ENCODE peak calls at places on chromosome 1, in nine cellular contexts. R, K, H, N, T, F, I, E and B are unnamed samples.

GRCh38 chr1:159076753-159077656 is at the start of gene AIM2:
- DNase-seq in R (no peak), K (peak), H (peak), N (peak), T (no peak), F (peak), I (no peak), E (peak), B (peak)

GRCh38 chr1:66331641-66332523 is 202.1 kb upstream of the SGIP1 start:
- DNase-seq in R (no peak), K (peak), H (no peak), N (no peak), T (peak), F (no peak), I (peak), E (peak), B (peak)

GRCh38 chr1:65009724-65010420 is 43.5 kb upstream of the JAK1 start:
- DNase-seq in R (no peak), K (no peak), H (no peak), N (no peak), T (no peak), F (no peak), I (no peak), E (no peak), B (no peak)

GRCh38 chr1:26666855-26667254 is 29.0 kb upstream of the ARID1A start:
- DNase-seq in R (no peak), K (no peak), H (no peak), N (no peak), T (no peak), F (no peak), I (no peak), E (peak), B (no peak)

GRCh38 chr1:10939654-10940450 is 72.6 kb upstream of the TARDBP start:
- DNase-seq in R (no peak), K (peak), H (peak), N (peak), T (no peak), F (no peak), I (no peak), E (peak), B (peak)

GRCh38 chr1:147613506-147613905 is 56.8 kb downstream of the ACP6 start:
- DNase-seq in R (no peak), K (no peak), H (no peak), N (no peak), T (no peak), F (no peak), I (peak), E (peak), B (no peak)

GRCh38 chr1:6545276-6545934 is 8.9 kb downstream of the NOL9 start:
- DNase-seq in R (no peak), K (no peak), H (no peak), N (no peak), T (no peak), F (no peak), I (no peak), E (no peak), B (no peak)

GRCh38 chr1:240465531-240465940 is 146.4 kb downstream of the GREM2 start:
- DNase-seq in R (no peak), K (no peak), H (no peak), N (no peak), T (peak), F (no peak), I (no peak), E (no peak), B (no peak)

GRCh38 chr1:63322944-63323865 is 838 bp downstream of the FOXD3 start:
- DNase-seq in R (no peak), K (peak), H (no peak), N (no peak), T (peak), F (no peak), I (no peak), E (no peak), B (peak)